ENCODE peak calls at places on chromosomes 2 and 18, in six cellular contexts. X is K562, B is dorsolateral prefrontal cortex, E is colonic mucosa, N is HL-60, S is body of pancreas. C is an unnamed sample.

GRCh38 chr2:68466361-68466777 is 725 bp downstream of the FBXO48 start:
- DNase-seq in X (peak), B (no peak), E (no peak), N (peak), S (no peak), C (no peak)

GRCh38 chr2:107772380-107772779 is 54.3 kb upstream of the RGPD4 start:
- DNase-seq in X (no peak), B (no peak), E (no peak), N (no peak), S (no peak), C (no peak)

GRCh38 chr2:23663730-23664005 is 263.3 kb downstream of the ATAD2B start:
- DNase-seq in X (no peak), B (no peak), E (no peak), N (no peak), S (no peak), C (no peak)

GRCh38 chr2:96209729-96210085 is 1.1 kb upstream of the STARD7 start:
- DNase-seq in X (no peak), B (no peak), E (no peak), N (no peak), S (no peak), C (no peak)

GRCh38 chr2:233252227-233252626 is 754 bp downstream of the ATG16L1 start:
- DNase-seq in X (no peak), B (no peak), E (no peak), N (no peak), S (no peak), C (no peak)

GRCh38 chr18:44497757-44498490 is 182.8 kb upstream of the SETBP1 start:
- DNase-seq in X (no peak), B (no peak), E (no peak), N (no peak), S (no peak), C (no peak)

GRCh38 chr2:147033046-147033445 is 811.8 kb upstream of the ACVR2A start:
- DNase-seq in X (no peak), B (no peak), E (no peak), N (no peak), S (no peak), C (no peak)

GRCh38 chr2:17901246-17901645 is 22.8 kb downstream of the KCNS3 start:
- DNase-seq in X (peak), B (no peak), E (no peak), N (no peak), S (no peak), C (peak)

GRCh38 chr2:179703702-179704101 is 157.7 kb downstream of the ZNF385B start:
- DNase-seq in X (no peak), B (no peak), E (no peak), N (no peak), S (no peak), C (no peak)

GRCh38 chr2:226984461-226985226 is 148.8 kb downstream of the RHBDD1 start:
- DNase-seq in X (peak), B (no peak), E (no peak), N (no peak), S (no peak), C (no peak)

GRCh38 chr2:236971919-236972381 is 113.7 kb upstream of the COPS8 start:
- DNase-seq in X (no peak), B (no peak), E (no peak), N (no peak), S (no peak), C (no peak)

GRCh38 chr2:38933653-38934052 is 44.0 kb downstream of the ARHGEF33 start:
- DNase-seq in X (no peak), B (no peak), E (no peak), N (no peak), S (no peak), C (no peak)

GRCh38 chr2:197606180-197606579 is 69.2 kb downstream of the RFTN2 start:
- DNase-seq in X (no peak), B (no peak), E (no peak), N (no peak), S (no peak), C (no peak)

GRCh38 chr2:12778369-12778768 is 61.6 kb downstream of the TRIB2 start:
- DNase-seq in X (no peak), B (no peak), E (no peak), N (no peak), S (no peak), C (no peak)

GRCh38 chr2:95121150-95121494 is 486 bp downstream of the MRPS5 start:
- DNase-seq in X (no peak), B (no peak), E (no peak), N (no peak), S (no peak), C (no peak)

GRCh38 chr2:159684796-159685195 is 27.5 kb upstream of the MARCHF7 start:
- DNase-seq in X (no peak), B (no peak), E (no peak), N (no peak), S (no peak), C (no peak)

GRCh38 chr18:75341267-75341666 is 86.2 kb downstream of the SMIM21 start:
- DNase-seq in X (no peak), B (no peak), E (no peak), N (no peak), S (no peak), C (no peak)

GRCh38 chr2:26581991-26582842 is 58.9 kb downstream of the CIB4 start:
- DNase-seq in X (no peak), B (peak), E (no peak), N (no peak), S (no peak), C (no peak)

GRCh38 chr2:238107525-238108422 is 7.6 kb downstream of the ESPNL start:
- DNase-seq in X (peak), B (peak), E (peak), N (no peak), S (no peak), C (peak)

GRCh38 chr2:91442246-91442905 is 2750.9 kb downstream of the RPIA start:
- DNase-seq in X (peak), B (peak), E (peak), N (no peak), S (peak), C (peak)

GRCh38 chr2:112884869-112885502 is 26.0 kb upstream of the IL37 start:
- DNase-seq in X (peak), B (no peak), E (peak), N (peak), S (peak), C (no peak)

GRCh38 chr2:172545408-172546075 is 10.3 kb upstream of the PDK1 start:
- DNase-seq in X (no peak), B (no peak), E (no peak), N (no peak), S (no peak), C (no peak)

GRCh38 chr18:7872569-7872968 is 305.5 kb downstream of the PTPRM start:
- DNase-seq in X (no peak), B (no peak), E (no peak), N (no peak), S (no peak), C (no peak)
- TF ChIP-seq CTCF in X (no peak), B (no peak), E (no peak), N (no peak), S (no peak), C (peak)

GRCh38 chr18:62942578-62942977 is 227.2 kb downstream of the PHLPP1 start:
- DNase-seq in X (no peak), B (no peak), E (no peak), N (no peak), S (no peak), C (no peak)
- H3K27ac ChIP-seq in X (no peak), B (peak), E (no peak), N (no peak), S (no peak), C (no peak)

GRCh38 chr18:55280515-55280914 is 307.5 kb downstream of the TCF4 start:
- DNase-seq in X (no peak), B (no peak), E (no peak), N (no peak), S (no peak), C (no peak)
- H3K4me3 ChIP-seq in X (no peak), B (no peak), E (no peak), N (no peak), S (no peak), C (no peak)

GRCh38 chr18:79933765-79934164 is 17.7 kb downstream of the SLC66A2 start:
- DNase-seq in X (no peak), B (peak), E (peak), N (peak), S (peak), C (no peak)
- TF ChIP-seq CTCF in X (no peak), B (no peak), E (no peak), N (peak), S (peak), C (no peak)

DNA sequence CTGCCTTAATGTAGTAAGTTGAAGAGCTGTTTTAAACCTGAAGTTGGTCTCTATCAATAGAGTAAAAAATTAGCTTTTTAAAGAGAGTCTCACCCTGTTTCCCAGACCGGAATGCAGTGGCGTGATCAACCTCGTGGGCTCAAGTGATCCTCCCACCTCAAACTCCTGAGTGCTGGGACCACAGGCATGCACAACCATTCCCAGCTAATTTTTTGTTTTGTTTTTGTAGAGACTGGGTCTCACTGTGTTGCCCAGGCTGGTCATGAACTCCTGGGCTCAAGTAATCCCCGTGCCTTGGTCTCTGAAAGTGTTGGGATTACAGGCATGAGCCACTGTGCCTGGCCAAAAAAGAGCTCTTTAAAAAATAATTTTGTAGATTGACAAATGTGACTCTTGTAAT is 40.3 kb downstream of the CRIM1 start:
- DNase-seq in X (no peak), B (no peak), E (no peak), N (no peak), S (no peak), C (no peak)
- H3K27ac ChIP-seq in X (no peak), B (no peak), E (no peak), N (no peak), S (no peak), C (peak)